ENCODE peak calls at places on chromosomes 1 and 21, in ten cellular contexts. One of them, this sample, is unnamed.

GRCh38 chr1:66542314-66542713 is 8.4 kb downstream of the SGIP1 start:
- DNase-seq in HT1080: no peak
- DNase-seq in T-helper 2 cell: no peak
- DNase-seq in stromal cell of bone marrow: no peak
- DNase-seq in amygdala: no peak
- DNase-seq in RPMI8226: no peak
- DNase-seq in HEK293T: no peak
- DNase-seq in heart left ventricle: no peak
- DNase-seq in activated CD8-positive, alpha-beta memory T cell treated with anti-CD3 and anti-CD28 coated beads for 4 hours: no peak
- DNase-seq in CD8-positive, alpha-beta memory T cell: no peak
- DNase-seq in this sample: no peak

GRCh38 chr21:27582246-27582945 is 615.5 kb upstream of the ADAMTS5 start:
- DNase-seq in activated CD8-positive, alpha-beta memory T cell treated with anti-CD3 and anti-CD28 coated beads for 4 hours: no peak
- DNase-seq in CD8-positive, alpha-beta memory T cell: no peak
- DNase-seq in HEK293T: no peak
- DNase-seq in amygdala: no peak
- DNase-seq in T-helper 2 cell: no peak
- DNase-seq in RPMI8226: no peak
- DNase-seq in stromal cell of bone marrow: no peak
- DNase-seq in heart left ventricle: no peak
- DNase-seq in HT1080: no peak
- DNase-seq in this sample: no peak

GRCh38 chr1:160307455-160307854 is 22.5 kb upstream of the PEX19 start:
- DNase-seq in T-helper 2 cell: no peak
- DNase-seq in stromal cell of bone marrow: no peak
- DNase-seq in HT1080: no peak
- DNase-seq in activated CD8-positive, alpha-beta memory T cell treated with anti-CD3 and anti-CD28 coated beads for 4 hours: no peak
- DNase-seq in heart left ventricle: no peak
- DNase-seq in RPMI8226: no peak
- DNase-seq in HEK293T: no peak
- DNase-seq in CD8-positive, alpha-beta memory T cell: no peak
- DNase-seq in amygdala: no peak
- DNase-seq in this sample: no peak

GRCh38 chr1:219993554-219994433 is 52.5 kb downstream of the EPRS1 start:
- DNase-seq in RPMI8226: no peak
- DNase-seq in activated CD8-positive, alpha-beta memory T cell treated with anti-CD3 and anti-CD28 coated beads for 4 hours: no peak
- DNase-seq in CD8-positive, alpha-beta memory T cell: no peak
- DNase-seq in HT1080: no peak
- DNase-seq in HEK293T: no peak
- DNase-seq in heart left ventricle: no peak
- DNase-seq in amygdala: no peak
- DNase-seq in stromal cell of bone marrow: no peak
- DNase-seq in T-helper 2 cell: no peak
- DNase-seq in this sample: no peak

GRCh38 chr21:43645414-43645891 is 13.8 kb downstream of the HSF2BP start:
- DNase-seq in T-helper 2 cell: no peak
- DNase-seq in RPMI8226: peak
- DNase-seq in stromal cell of bone marrow: peak
- DNase-seq in amygdala: no peak
- DNase-seq in CD8-positive, alpha-beta memory T cell: peak
- DNase-seq in heart left ventricle: no peak
- DNase-seq in activated CD8-positive, alpha-beta memory T cell treated with anti-CD3 and anti-CD28 coated beads for 4 hours: no peak
- DNase-seq in HEK293T: peak
- DNase-seq in HT1080: peak
- DNase-seq in this sample: no peak

GRCh38 chr1:207856276-207857023 is 54.5 kb downstream of the CD34 start:
- DNase-seq in HEK293T: no peak
- DNase-seq in RPMI8226: no peak
- DNase-seq in heart left ventricle: no peak
- DNase-seq in CD8-positive, alpha-beta memory T cell: no peak
- DNase-seq in stromal cell of bone marrow: no peak
- DNase-seq in amygdala: no peak
- DNase-seq in activated CD8-positive, alpha-beta memory T cell treated with anti-CD3 and anti-CD28 coated beads for 4 hours: no peak
- DNase-seq in HT1080: no peak
- DNase-seq in T-helper 2 cell: no peak
- DNase-seq in this sample: no peak

GRCh38 chr1:161869291-161869690 is 103.2 kb downstream of the ATF6 start:
- DNase-seq in HEK293T: no peak
- DNase-seq in T-helper 2 cell: no peak
- DNase-seq in heart left ventricle: no peak
- DNase-seq in RPMI8226: no peak
- DNase-seq in amygdala: no peak
- DNase-seq in CD8-positive, alpha-beta memory T cell: no peak
- DNase-seq in activated CD8-positive, alpha-beta memory T cell treated with anti-CD3 and anti-CD28 coated beads for 4 hours: no peak
- DNase-seq in stromal cell of bone marrow: no peak
- DNase-seq in HT1080: no peak
- DNase-seq in this sample: no peak

GRCh38 chr1:21818661-21819060 is 6.6 kb downstream of the LDLRAD2 start:
- DNase-seq in CD8-positive, alpha-beta memory T cell: peak
- DNase-seq in T-helper 2 cell: no peak
- DNase-seq in heart left ventricle: no peak
- DNase-seq in HEK293T: peak
- DNase-seq in stromal cell of bone marrow: no peak
- DNase-seq in RPMI8226: peak
- DNase-seq in activated CD8-positive, alpha-beta memory T cell treated with anti-CD3 and anti-CD28 coated beads for 4 hours: no peak
- DNase-seq in amygdala: no peak
- DNase-seq in HT1080: no peak
- DNase-seq in this sample: peak

GRCh38 chr1:228150021-228150457 is 309 bp downstream of the GJC2 start:
- DNase-seq in activated CD8-positive, alpha-beta memory T cell treated with anti-CD3 and anti-CD28 coated beads for 4 hours: no peak
- DNase-seq in heart left ventricle: peak
- DNase-seq in HT1080: no peak
- DNase-seq in CD8-positive, alpha-beta memory T cell: no peak
- DNase-seq in stromal cell of bone marrow: no peak
- DNase-seq in T-helper 2 cell: no peak
- DNase-seq in RPMI8226: no peak
- DNase-seq in amygdala: no peak
- DNase-seq in HEK293T: no peak
- DNase-seq in this sample: no peak

GRCh38 chr1:234656070-234656875 is 46.3 kb upstream of the IRF2BP2 start:
- DNase-seq in T-helper 2 cell: no peak
- DNase-seq in RPMI8226: no peak
- DNase-seq in heart left ventricle: no peak
- DNase-seq in HEK293T: no peak
- DNase-seq in stromal cell of bone marrow: peak
- DNase-seq in activated CD8-positive, alpha-beta memory T cell treated with anti-CD3 and anti-CD28 coated beads for 4 hours: no peak
- DNase-seq in CD8-positive, alpha-beta memory T cell: no peak
- DNase-seq in amygdala: no peak
- DNase-seq in HT1080: peak
- DNase-seq in this sample: no peak

GRCh38 chr1:89821322-89822108 is 683 bp downstream of the LRRC8D start:
- DNase-seq in CD8-positive, alpha-beta memory T cell: peak
- DNase-seq in HT1080: peak
- DNase-seq in heart left ventricle: peak
- DNase-seq in amygdala: no peak
- DNase-seq in activated CD8-positive, alpha-beta memory T cell treated with anti-CD3 and anti-CD28 coated beads for 4 hours: peak
- DNase-seq in T-helper 2 cell: peak
- DNase-seq in stromal cell of bone marrow: no peak
- DNase-seq in RPMI8226: peak
- DNase-seq in HEK293T: peak
- DNase-seq in this sample: peak

GRCh38 chr1:243270097-243270864 is 14.4 kb downstream of the SDCCAG8 start:
- DNase-seq in stromal cell of bone marrow: no peak
- DNase-seq in CD8-positive, alpha-beta memory T cell: no peak
- DNase-seq in activated CD8-positive, alpha-beta memory T cell treated with anti-CD3 and anti-CD28 coated beads for 4 hours: no peak
- DNase-seq in HEK293T: no peak
- DNase-seq in HT1080: no peak
- DNase-seq in amygdala: no peak
- DNase-seq in T-helper 2 cell: no peak
- DNase-seq in heart left ventricle: no peak
- DNase-seq in RPMI8226: no peak
- DNase-seq in this sample: no peak

GRCh38 chr1:68162761-68163160 is 69.6 kb downstream of the WLS start:
- DNase-seq in heart left ventricle: no peak
- DNase-seq in HEK293T: no peak
- DNase-seq in stromal cell of bone marrow: no peak
- DNase-seq in CD8-positive, alpha-beta memory T cell: no peak
- DNase-seq in HT1080: no peak
- DNase-seq in T-helper 2 cell: no peak
- DNase-seq in amygdala: no peak
- DNase-seq in RPMI8226: no peak
- DNase-seq in activated CD8-positive, alpha-beta memory T cell treated with anti-CD3 and anti-CD28 coated beads for 4 hours: no peak
- DNase-seq in this sample: no peak

GRCh38 chr1:93516164-93516563 is 68.2 kb downstream of the FNBP1L start:
- DNase-seq in HT1080: peak
- DNase-seq in stromal cell of bone marrow: no peak
- DNase-seq in amygdala: no peak
- DNase-seq in RPMI8226: no peak
- DNase-seq in heart left ventricle: no peak
- DNase-seq in CD8-positive, alpha-beta memory T cell: no peak
- DNase-seq in activated CD8-positive, alpha-beta memory T cell treated with anti-CD3 and anti-CD28 coated beads for 4 hours: no peak
- DNase-seq in HEK293T: no peak
- DNase-seq in T-helper 2 cell: no peak
- DNase-seq in this sample: no peak

GRCh38 chr1:42934111-42934510 is 24.6 kb downstream of the SLC2A1 start:
- DNase-seq in HEK293T: no peak
- DNase-seq in activated CD8-positive, alpha-beta memory T cell treated with anti-CD3 and anti-CD28 coated beads for 4 hours: no peak
- DNase-seq in HT1080: no peak
- DNase-seq in CD8-positive, alpha-beta memory T cell: no peak
- DNase-seq in T-helper 2 cell: no peak
- DNase-seq in heart left ventricle: no peak
- DNase-seq in RPMI8226: no peak
- DNase-seq in amygdala: no peak
- DNase-seq in stromal cell of bone marrow: no peak
- DNase-seq in this sample: no peak

GRCh38 chr21:17368748-17369363 is 144.0 kb upstream of the CXADR start:
- DNase-seq in RPMI8226: no peak
- DNase-seq in heart left ventricle: no peak
- DNase-seq in stromal cell of bone marrow: no peak
- DNase-seq in T-helper 2 cell: no peak
- DNase-seq in amygdala: no peak
- DNase-seq in HT1080: no peak
- DNase-seq in activated CD8-positive, alpha-beta memory T cell treated with anti-CD3 and anti-CD28 coated beads for 4 hours: no peak
- DNase-seq in HEK293T: no peak
- DNase-seq in CD8-positive, alpha-beta memory T cell: no peak
- DNase-seq in this sample: no peak

GRCh38 chr1:225931270-225932129 is 7.5 kb upstream of the PYCR2 start:
- DNase-seq in heart left ventricle: no peak
- DNase-seq in activated CD8-positive, alpha-beta memory T cell treated with anti-CD3 and anti-CD28 coated beads for 4 hours: no peak
- DNase-seq in RPMI8226: no peak
- DNase-seq in HT1080: no peak
- DNase-seq in CD8-positive, alpha-beta memory T cell: no peak
- DNase-seq in amygdala: no peak
- DNase-seq in T-helper 2 cell: no peak
- DNase-seq in HEK293T: no peak
- DNase-seq in stromal cell of bone marrow: no peak
- DNase-seq in this sample: no peak

GRCh38 chr21:38965910-38966504 is 160.3 kb downstream of the ETS2 start:
- DNase-seq in heart left ventricle: no peak
- DNase-seq in CD8-positive, alpha-beta memory T cell: no peak
- DNase-seq in RPMI8226: peak
- DNase-seq in HEK293T: no peak
- DNase-seq in HT1080: no peak
- DNase-seq in stromal cell of bone marrow: no peak
- DNase-seq in amygdala: no peak
- DNase-seq in activated CD8-positive, alpha-beta memory T cell treated with anti-CD3 and anti-CD28 coated beads for 4 hours: no peak
- DNase-seq in T-helper 2 cell: no peak
- DNase-seq in this sample: no peak

GRCh38 chr1:214453109-214453722 is 98.2 kb downstream of the PTPN14 start:
- DNase-seq in heart left ventricle: no peak
- DNase-seq in HEK293T: no peak
- DNase-seq in RPMI8226: no peak
- DNase-seq in CD8-positive, alpha-beta memory T cell: no peak
- DNase-seq in amygdala: no peak
- DNase-seq in T-helper 2 cell: no peak
- DNase-seq in stromal cell of bone marrow: no peak
- DNase-seq in activated CD8-positive, alpha-beta memory T cell treated with anti-CD3 and anti-CD28 coated beads for 4 hours: no peak
- DNase-seq in HT1080: peak
- DNase-seq in this sample: no peak

GRCh38 chr1:230575886-230576477 is 66.3 kb upstream of the COG2 start:
- DNase-seq in HT1080: no peak
- DNase-seq in RPMI8226: no peak
- DNase-seq in heart left ventricle: no peak
- DNase-seq in T-helper 2 cell: no peak
- DNase-seq in amygdala: no peak
- DNase-seq in activated CD8-positive, alpha-beta memory T cell treated with anti-CD3 and anti-CD28 coated beads for 4 hours: no peak
- DNase-seq in stromal cell of bone marrow: no peak
- DNase-seq in HEK293T: no peak
- DNase-seq in CD8-positive, alpha-beta memory T cell: no peak
- DNase-seq in this sample: no peak

GRCh38 chr21:42091899-42092508 is 20.9 kb downstream of the UMODL1 start:
- DNase-seq in stromal cell of bone marrow: no peak
- DNase-seq in activated CD8-positive, alpha-beta memory T cell treated with anti-CD3 and anti-CD28 coated beads for 4 hours: no peak
- DNase-seq in RPMI8226: no peak
- DNase-seq in HT1080: no peak
- DNase-seq in T-helper 2 cell: no peak
- DNase-seq in CD8-positive, alpha-beta memory T cell: no peak
- DNase-seq in heart left ventricle: peak
- DNase-seq in HEK293T: no peak
- DNase-seq in amygdala: no peak
- DNase-seq in this sample: no peak

GRCh38 chr1:42430286-42430685 is 25.5 kb downstream of the ZMYND12 start:
- DNase-seq in stromal cell of bone marrow: peak
- DNase-seq in activated CD8-positive, alpha-beta memory T cell treated with anti-CD3 and anti-CD28 coated beads for 4 hours: no peak
- DNase-seq in T-helper 2 cell: no peak
- DNase-seq in HEK293T: no peak
- DNase-seq in HT1080: no peak
- DNase-seq in amygdala: no peak
- DNase-seq in CD8-positive, alpha-beta memory T cell: no peak
- DNase-seq in RPMI8226: no peak
- DNase-seq in heart left ventricle: no peak
- DNase-seq in this sample: no peak

GRCh38 chr1:10494754-10495474 is 20.2 kb downstream of the PEX14 start:
- DNase-seq in amygdala: no peak
- DNase-seq in T-helper 2 cell: peak
- DNase-seq in HEK293T: peak
- DNase-seq in heart left ventricle: peak
- DNase-seq in HT1080: peak
- DNase-seq in stromal cell of bone marrow: no peak
- DNase-seq in RPMI8226: peak
- DNase-seq in CD8-positive, alpha-beta memory T cell: peak
- DNase-seq in activated CD8-positive, alpha-beta memory T cell treated with anti-CD3 and anti-CD28 coated beads for 4 hours: peak
- DNase-seq in this sample: peak

GRCh38 chr1:28680141-28680540 is 11.6 kb downstream of the GMEB1 start:
- DNase-seq in T-helper 2 cell: no peak
- DNase-seq in heart left ventricle: no peak
- DNase-seq in stromal cell of bone marrow: no peak
- DNase-seq in RPMI8226: no peak
- DNase-seq in amygdala: no peak
- DNase-seq in CD8-positive, alpha-beta memory T cell: no peak
- DNase-seq in HT1080: no peak
- DNase-seq in HEK293T: no peak
- DNase-seq in activated CD8-positive, alpha-beta memory T cell treated with anti-CD3 and anti-CD28 coated beads for 4 hours: no peak
- DNase-seq in this sample: no peak

GRCh38 chr1:220926146-220926545 is 46.9 kb downstream of the HLX start:
- DNase-seq in T-helper 2 cell: no peak
- DNase-seq in CD8-positive, alpha-beta memory T cell: no peak
- DNase-seq in stromal cell of bone marrow: peak
- DNase-seq in activated CD8-positive, alpha-beta memory T cell treated with anti-CD3 and anti-CD28 coated beads for 4 hours: no peak
- DNase-seq in heart left ventricle: no peak
- DNase-seq in RPMI8226: no peak
- DNase-seq in amygdala: no peak
- DNase-seq in HEK293T: no peak
- DNase-seq in HT1080: no peak
- DNase-seq in this sample: no peak

GRCh38 chr1:178038372-178038771 is 55.5 kb upstream of the RASAL2 start:
- DNase-seq in stromal cell of bone marrow: no peak
- DNase-seq in activated CD8-positive, alpha-beta memory T cell treated with anti-CD3 and anti-CD28 coated beads for 4 hours: no peak
- DNase-seq in RPMI8226: no peak
- DNase-seq in CD8-positive, alpha-beta memory T cell: no peak
- DNase-seq in HEK293T: no peak
- DNase-seq in amygdala: no peak
- DNase-seq in heart left ventricle: no peak
- DNase-seq in HT1080: no peak
- DNase-seq in T-helper 2 cell: no peak
- DNase-seq in this sample: no peak

GRCh38 chr1:30198805-30199403 is 524.5 kb downstream of the MATN1 start:
- DNase-seq in heart left ventricle: no peak
- DNase-seq in HEK293T: peak
- DNase-seq in HT1080: no peak
- DNase-seq in CD8-positive, alpha-beta memory T cell: no peak
- DNase-seq in stromal cell of bone marrow: no peak
- DNase-seq in activated CD8-positive, alpha-beta memory T cell treated with anti-CD3 and anti-CD28 coated beads for 4 hours: no peak
- DNase-seq in amygdala: no peak
- DNase-seq in RPMI8226: no peak
- DNase-seq in T-helper 2 cell: no peak
- DNase-seq in this sample: no peak

GRCh38 chr1:192702212-192702993 is 66.5 kb downstream of the RGS13 start:
- DNase-seq in stromal cell of bone marrow: peak
- DNase-seq in HT1080: peak
- DNase-seq in activated CD8-positive, alpha-beta memory T cell treated with anti-CD3 and anti-CD28 coated beads for 4 hours: no peak
- DNase-seq in heart left ventricle: no peak
- DNase-seq in RPMI8226: no peak
- DNase-seq in HEK293T: no peak
- DNase-seq in T-helper 2 cell: no peak
- DNase-seq in CD8-positive, alpha-beta memory T cell: no peak
- DNase-seq in amygdala: no peak
- DNase-seq in this sample: no peak

This sample was measured in T-cell.